ENCODE peak calls at places on chromosome 6, in eight cellular contexts. N is T-cell; W is stimulated activated memory B cell treated with anti-CD40 and anti-IgM and Interleukin-4, amounts not matched to agents 10 μg/mL and 1 μg/mL and 100 μg/mL, for 72 hours; U is GM12878; Q is gastroesophageal sphincter; M is stimulated activated naive CD8-positive, alpha-beta T cell treated with anti-CD3 and anti-CD28 coated beads, Interleukin-15, Interleukin-2, amounts not matched to agents 100 U/mL and 50 U/mL, for 24 hours; C is right lobe of liver; J is mucosa of descending colon. R is an unnamed sample.

GRCh38 chr6:112310439-112311154 is 36.5 kb upstream of the RFPL4B start:
- ATAC-seq in C (peak; percentile 42), N (no peak), Q (no peak), U (no peak), W (no peak), M (no peak), J (no peak), R (no peak)

GRCh38 chr6:90575267-90575666 is 11.6 kb downstream of the MAP3K7 start:
- ATAC-seq in U (no peak), J (no peak), C (no peak), W (no peak), Q (no peak), N (no peak), M (no peak), R (no peak)

GRCh38 chr6:47651505-47651944 is 46.9 kb upstream of the ADGRF4 start:
- ATAC-seq in C (no peak), J (no peak), N (no peak), M (no peak), W (no peak), U (no peak), Q (peak; percentile 30), R (no peak)

GRCh38 chr6:36979343-36979742 is 6.7 kb downstream of the MTCH1 start:
- ATAC-seq in J (peak; percentile 59), Q (peak; percentile 63), N (peak; percentile 77), M (no peak), U (no peak), C (peak; percentile 83), W (no peak), R (no peak)

GRCh38 chr6:109261815-109262214 is 120.5 kb downstream of the CD164 start:
- ATAC-seq in C (no peak), J (no peak), M (no peak), N (no peak), Q (no peak), U (no peak), W (no peak), R (no peak)

GRCh38 chr6:93447874-93448273 is 28.5 kb upstream of the EPHA7 start:
- ATAC-seq in Q (no peak), U (no peak), N (no peak), M (no peak), C (no peak), J (no peak), W (no peak), R (no peak)

GRCh38 chr6:30819287-30819917 is 64.9 kb upstream of the DDR1 start:
- ATAC-seq in N (no peak), W (no peak), M (peak; percentile 68), C (no peak), Q (no peak), J (no peak), U (no peak), R (peak; percentile 88)

GRCh38 chr6:47446974-47447373 is 30.6 kb upstream of the CD2AP start:
- ATAC-seq in Q (no peak), C (no peak), W (no peak), M (peak; percentile 61), N (peak; percentile 57), J (no peak), U (peak; percentile 29), R (peak; percentile 70)

GRCh38 chr6:120056085-120056484 is 706.5 kb upstream of the MAN1A1 start:
- ATAC-seq in N (no peak), W (no peak), U (peak; percentile 75), M (no peak), Q (no peak), J (peak; percentile 36), C (no peak), R (no peak)

GRCh38 chr6:76702187-76702586 is 629.7 kb upstream of the IMPG1 start:
- ATAC-seq in U (no peak), C (no peak), M (no peak), N (no peak), Q (no peak), W (no peak), J (peak; percentile 68), R (no peak)

GRCh38 chr6:6924708-6925107 is 183.1 kb upstream of the RREB1 start:
- ATAC-seq in U (no peak), M (no peak), J (no peak), N (no peak), C (no peak), Q (no peak), W (no peak), R (no peak)

GRCh38 chr6:5214570-5215052 is 46.1 kb downstream of the LYRM4 start:
- ATAC-seq in Q (peak; percentile 55), W (no peak), U (peak; percentile 87), M (peak; percentile 46), N (no peak), C (peak; percentile 56), J (peak; percentile 71), R (peak; percentile 80)

GRCh38 chr6:111823012-111823411 is 50.2 kb downstream of the FYN start:
- ATAC-seq in N (no peak), J (no peak), Q (no peak), C (no peak), U (no peak), W (no peak), M (no peak), R (no peak)

GRCh38 chr6:167054987-167055386 is 55.8 kb downstream of the CEP43 start:
- ATAC-seq in W (no peak), J (no peak), N (no peak), C (no peak), Q (no peak), U (no peak), M (no peak), R (no peak)

GRCh38 chr6:3363296-3364025 is 93.4 kb downstream of the SLC22A23 start:
- ATAC-seq in W (no peak), N (no peak), U (no peak), M (no peak), C (peak; percentile 72), J (peak; percentile 96), Q (peak; percentile 21), R (peak; percentile 94)

R was measured in esophagus mucosa.